ENCODE peak calls at places on chromosomes 11 and 22, in ten cellular contexts. One of them, this sample, is unnamed.

GRCh38 chr22:46583571-46583970 is 36.6 kb upstream of the GRAMD4 start:
- DNase-seq in naive thymus-derived CD8-positive, alpha-beta T cell: no peak
- DNase-seq in B cell: peak; percentile 3
- DNase-seq in Caco-2: no peak
- DNase-seq in GF-D8: no peak
- DNase-seq in T-helper 2 cell: no peak
- DNase-seq in prostate gland: no peak
- DNase-seq in GM18507: no peak
- DNase-seq in neural crest cell: no peak
- DNase-seq in NCI-H774: no peak
- DNase-seq in this sample: no peak

GRCh38 chr22:33386270-33386669 is 328.1 kb upstream of the SYN3 start:
- DNase-seq in GF-D8: no peak
- DNase-seq in T-helper 2 cell: no peak
- DNase-seq in B cell: no peak
- DNase-seq in NCI-H774: no peak
- DNase-seq in Caco-2: no peak
- DNase-seq in prostate gland: no peak
- DNase-seq in GM18507: no peak
- DNase-seq in neural crest cell: no peak
- DNase-seq in naive thymus-derived CD8-positive, alpha-beta T cell: no peak
- DNase-seq in this sample: no peak

GRCh38 chr22:22866381-22867111 is 21.1 kb upstream of the IGLL5 start:
- DNase-seq in GM18507: no peak
- DNase-seq in naive thymus-derived CD8-positive, alpha-beta T cell: no peak
- DNase-seq in T-helper 2 cell: no peak
- DNase-seq in Caco-2: no peak
- DNase-seq in B cell: no peak
- DNase-seq in GF-D8: no peak
- DNase-seq in prostate gland: no peak
- DNase-seq in neural crest cell: no peak
- DNase-seq in NCI-H774: no peak
- DNase-seq in this sample: no peak

GRCh38 chr11:65150513-65151271 is 16.4 kb upstream of the SYVN1 start:
- DNase-seq in GM18507: no peak
- DNase-seq in GF-D8: peak; percentile 76
- DNase-seq in prostate gland: peak; percentile 84
- DNase-seq in neural crest cell: no peak
- DNase-seq in Caco-2: no peak
- DNase-seq in B cell: no peak
- DNase-seq in T-helper 2 cell: peak; percentile 35
- DNase-seq in NCI-H774: peak; percentile 19
- DNase-seq in naive thymus-derived CD8-positive, alpha-beta T cell: no peak
- DNase-seq in this sample: peak; percentile 32

GRCh38 chr22:37525073-37525745 is 6.0 kb upstream of the CARD10 start:
- DNase-seq in naive thymus-derived CD8-positive, alpha-beta T cell: no peak
- DNase-seq in neural crest cell: no peak
- DNase-seq in NCI-H774: no peak
- DNase-seq in B cell: no peak
- DNase-seq in GF-D8: no peak
- DNase-seq in GM18507: no peak
- DNase-seq in prostate gland: no peak
- DNase-seq in Caco-2: no peak
- DNase-seq in T-helper 2 cell: no peak
- DNase-seq in this sample: no peak

GRCh38 chr22:19762315-19763140 is 1.9 kb downstream of the TBX1 start:
- DNase-seq in NCI-H774: no peak
- DNase-seq in T-helper 2 cell: no peak
- DNase-seq in neural crest cell: no peak
- DNase-seq in B cell: no peak
- DNase-seq in GM18507: no peak
- DNase-seq in GF-D8: no peak
- DNase-seq in naive thymus-derived CD8-positive, alpha-beta T cell: no peak
- DNase-seq in prostate gland: no peak
- DNase-seq in Caco-2: no peak
- DNase-seq in this sample: no peak

GRCh38 chr11:94671553-94672366 is 96.4 kb upstream of the AMOTL1 start:
- DNase-seq in T-helper 2 cell: no peak
- DNase-seq in neural crest cell: no peak
- DNase-seq in naive thymus-derived CD8-positive, alpha-beta T cell: no peak
- DNase-seq in Caco-2: no peak
- DNase-seq in NCI-H774: no peak
- DNase-seq in GF-D8: no peak
- DNase-seq in B cell: no peak
- DNase-seq in prostate gland: no peak
- DNase-seq in GM18507: no peak
- DNase-seq in this sample: no peak

GRCh38 chr11:66344550-66345315 is at the start of gene BRMS1:
- DNase-seq in neural crest cell: peak; percentile 92
- DNase-seq in GF-D8: peak; percentile 83
- DNase-seq in prostate gland: peak; percentile 98
- DNase-seq in GM18507: peak; percentile 81
- DNase-seq in naive thymus-derived CD8-positive, alpha-beta T cell: peak; percentile 94
- DNase-seq in B cell: peak; percentile 96
- DNase-seq in NCI-H774: peak; percentile 95
- DNase-seq in T-helper 2 cell: peak; percentile 97
- DNase-seq in Caco-2: peak; percentile 97
- DNase-seq in this sample: peak; percentile 93

GRCh38 chr22:50247748-50248147 is 2.9 kb upstream of the TUBGCP6 start:
- DNase-seq in T-helper 2 cell: peak; percentile 84
- DNase-seq in GF-D8: no peak
- DNase-seq in neural crest cell: no peak
- DNase-seq in Caco-2: no peak
- DNase-seq in GM18507: no peak
- DNase-seq in B cell: peak; percentile 73
- DNase-seq in naive thymus-derived CD8-positive, alpha-beta T cell: peak; percentile 26
- DNase-seq in prostate gland: no peak
- DNase-seq in NCI-H774: peak; percentile 65
- DNase-seq in this sample: no peak